ENCODE peak calls at places on chromosomes 6 and 20, in four cellular contexts. I, X, W and M are unnamed samples.

GRCh38 chr6:150048099-150048498 is 20.8 kb downstream of the ULBP3 start:
- DNase-seq in I (no peak), X (no peak), W (no peak), M (no peak)

GRCh38 chr6:116408476-116408875 is 37.7 kb downstream of the DSE start:
- DNase-seq in W (no peak), X (no peak), I (no peak), M (no peak)

GRCh38 chr6:111805511-111806181 is 67.6 kb downstream of the FYN start:
- DNase-seq in X (no peak), I (no peak), W (peak), M (no peak)

GRCh38 chr6:136563386-136564152 is 13.3 kb upstream of the MAP7 start:
- DNase-seq in X (no peak), W (no peak), I (no peak), M (no peak)

GRCh38 chr20:33408716-33409654 is 7.7 kb upstream of the CDK5RAP1 start:
- DNase-seq in I (no peak), W (no peak), X (no peak), M (no peak)

GRCh38 chr6:89460713-89461112 is 27.8 kb downstream of the ANKRD6 start:
- DNase-seq in W (no peak), X (no peak), I (no peak), M (no peak)

GRCh38 chr6:29490552-29490951 is 2.8 kb upstream of the MAS1L start:
- DNase-seq in I (no peak), W (no peak), X (no peak), M (no peak)

GRCh38 chr20:47347661-47348462 is 8.6 kb downstream of the ZMYND8 start:
- DNase-seq in X (no peak), I (no peak), W (no peak), M (no peak)